ENCODE peak calls at places on chromosome 7, in eight cellular contexts. O is activated B cell treated with CpG ODN at 0.5 μM for 24 hours; V is adipocyte; J is NCI-H526; C is cerebellum; P is CD8-positive, alpha-beta T cell; I is tibial artery; D is mucosa of descending colon. N is an unnamed sample.

GRCh38 chr7:135390829-135391228 is 119.1 kb downstream of the CNOT4 start:
- DNase-seq in I (no peak), J (no peak), O (no peak), D (no peak), P (no peak), V (no peak), C (no peak), N (peak; percentile 13)

GRCh38 chr7:103117016-103117415 is 31.9 kb downstream of the NAPEPLD start:
- DNase-seq in C (no peak), P (no peak), D (no peak), V (no peak), O (no peak), I (no peak), J (no peak), N (no peak)

GRCh38 chr7:1397491-1398327 is 61.6 kb downstream of the MICALL2 start:
- DNase-seq in I (no peak), D (no peak), C (no peak), J (no peak), P (no peak), O (no peak), V (peak; percentile 26), N (no peak)

GRCh38 chr7:16999541-17000266 is 117.9 kb upstream of the AGR3 start:
- DNase-seq in I (no peak), O (no peak), C (no peak), P (no peak), V (no peak), J (no peak), D (no peak), N (no peak)

GRCh38 chr7:2967238-2967637 is 76.4 kb downstream of the CARD11 start:
- DNase-seq in I (peak; percentile 29), J (no peak), D (no peak), P (no peak), C (no peak), O (no peak), V (no peak), N (no peak)

GRCh38 chr7:50953820-50954219 is 171.1 kb upstream of the GRB10 start:
- DNase-seq in C (no peak), P (no peak), V (peak; percentile 24), O (no peak), J (no peak), I (no peak), D (no peak), N (no peak)

GRCh38 chr7:98051118-98051744 is 55.4 kb upstream of the LMTK2 start:
- DNase-seq in P (peak; percentile 47), C (no peak), O (no peak), D (peak; percentile 61), V (no peak), I (no peak), J (peak; percentile 37), N (peak; percentile 22)

GRCh38 chr7:135773451-135773850 is 24.8 kb upstream of the FAM180A start:
- DNase-seq in C (no peak), D (no peak), V (no peak), I (no peak), J (no peak), P (no peak), O (no peak), N (no peak)

GRCh38 chr7:112654322-112655216 is 135.6 kb downstream of the TMEM168 start:
- DNase-seq in D (no peak), V (no peak), I (no peak), C (no peak), O (no peak), P (no peak), J (no peak), N (no peak)

GRCh38 chr7:76997381-76998262 is 34.5 kb downstream of the SPDYE17 start:
- DNase-seq in P (no peak), I (peak; percentile 62), J (no peak), D (peak; percentile 25), C (no peak), O (no peak), V (no peak), N (peak; percentile 1)

GRCh38 chr7:39349452-39350123 is 216.6 kb upstream of the YAE1 start:
- DNase-seq in D (no peak), V (no peak), O (no peak), C (no peak), J (no peak), P (no peak), I (no peak), N (no peak)

GRCh38 chr7:128729489-128729888 is 9.7 kb upstream of the CALU start:
- DNase-seq in O (no peak), J (no peak), C (no peak), V (no peak), I (no peak), P (no peak), D (no peak), N (no peak)

GRCh38 chr7:29684787-29685650 is 121.3 kb upstream of the WIPF3 start:
- DNase-seq in O (peak; percentile 52), C (peak; percentile 44), J (peak; percentile 51), D (peak; percentile 84), I (peak; percentile 85), V (peak; percentile 84), P (peak; percentile 24), N (peak; percentile 74)

GRCh38 chr7:101332026-101332425 is 10.4 kb upstream of the IFT22 start:
- DNase-seq in J (no peak), I (no peak), C (no peak), V (no peak), O (no peak), P (no peak), D (no peak), N (no peak)

GRCh38 chr7:143002106-143002505 is 24.8 kb downstream of the OR9A2 start:
- DNase-seq in I (no peak), C (no peak), J (no peak), O (no peak), P (no peak), D (no peak), V (peak; percentile 57), N (no peak)

GRCh38 chr7:93219877-93220276 is 6.4 kb downstream of the HEPACAM2 start:
- DNase-seq in P (no peak), J (no peak), D (no peak), C (no peak), I (no peak), V (no peak), O (no peak), N (no peak)

GRCh38 chr7:107180378-107180777 is 11.6 kb downstream of the HBP1 start:
- DNase-seq in D (no peak), C (no peak), O (no peak), I (no peak), V (peak; percentile 86), J (no peak), P (peak; percentile 74), N (no peak)

GRCh38 chr7:130887182-130888016 is 153.4 kb upstream of the KLF14 start:
- DNase-seq in C (no peak), O (no peak), J (no peak), P (no peak), V (peak; percentile 86), D (no peak), I (no peak), N (no peak)

GRCh38 chr7:52584041-52584440 is 451.4 kb upstream of the POM121L12 start:
- DNase-seq in I (no peak), D (no peak), P (no peak), V (no peak), J (no peak), O (no peak), C (no peak), N (no peak)

GRCh38 chr7:26375604-26376207 is 84.0 kb downstream of the SNX10 start:
- DNase-seq in V (no peak), C (no peak), J (peak; percentile 66), O (no peak), D (no peak), P (no peak), I (no peak), N (peak; percentile 73)

GRCh38 chr7:69739906-69740545 is 141.8 kb downstream of the AUTS2 start:
- DNase-seq in P (no peak), I (no peak), J (no peak), O (peak; percentile 18), V (peak; percentile 39), C (peak; percentile 37), D (no peak), N (peak; percentile 66)

GRCh38 chr7:40220421-40220911 is 85.7 kb downstream of the SUGCT start:
- DNase-seq in C (no peak), J (no peak), I (no peak), P (no peak), V (peak; percentile 57), D (no peak), O (no peak), N (no peak)

GRCh38 chr7:39602351-39602750 is 21.0 kb upstream of the RALA start:
- DNase-seq in C (no peak), V (no peak), D (no peak), I (no peak), O (no peak), J (no peak), P (no peak), N (no peak)

GRCh38 chr7:138979226-138979979 is 1.8 kb downstream of the KIAA1549 start:
- DNase-seq in I (no peak), C (no peak), J (peak; percentile 15), P (no peak), O (no peak), D (no peak), V (peak; percentile 25), N (no peak)

GRCh38 chr7:98163704-98164478 is 47.3 kb upstream of the BHLHA15 start:
- DNase-seq in C (no peak), J (no peak), I (no peak), V (no peak), O (no peak), P (no peak), D (peak; percentile 63), N (no peak)

GRCh38 chr7:139602143-139602722 is 78.7 kb downstream of the CLEC2L start:
- DNase-seq in V (peak; percentile 61), J (peak; percentile 19), O (no peak), D (no peak), C (peak; percentile 36), I (no peak), P (no peak), N (peak; percentile 52)

GRCh38 chr7:30921540-30921930 is 9.9 kb downstream of the AQP1 start:
- DNase-seq in J (no peak), D (peak; percentile 21), O (peak; percentile 4), V (no peak), C (no peak), I (no peak), P (no peak), N (no peak)

GRCh38 chr7:113071465-113071864 is 15.2 kb downstream of the GPR85 start:
- DNase-seq in I (no peak), J (no peak), D (no peak), O (no peak), C (no peak), P (no peak), V (peak; percentile 32), N (no peak)

GRCh38 chr7:128201690-128202085 is 39.4 kb upstream of the LEP start:
- DNase-seq in J (no peak), O (no peak), D (no peak), V (no peak), C (no peak), I (no peak), P (no peak), N (no peak)

GRCh38 chr7:1169409-1170368 is 9.7 kb upstream of the ZFAND2A start:
- DNase-seq in P (peak; percentile 97), I (peak; percentile 89), V (peak; percentile 63), C (peak; percentile 80), D (peak; percentile 86), J (peak; percentile 34), O (peak; percentile 74), N (peak; percentile 62)

GRCh38 chr7:2934211-2934731 is 90.2 kb upstream of the GNA12 start:
- DNase-seq in C (no peak), D (no peak), I (peak; percentile 43), O (no peak), V (peak; percentile 47), J (no peak), P (no peak), N (no peak)

GRCh38 chr7:115548756-115549155 is 481.8 kb downstream of the TFEC start:
- DNase-seq in P (no peak), V (no peak), D (no peak), C (no peak), O (no peak), I (no peak), J (no peak), N (no peak)

GRCh38 chr7:156892821-156893706 is at the start of gene LMBR1:
- DNase-seq in C (peak; percentile 97), V (peak; percentile 97), P (peak; percentile 96), J (peak; percentile 85), D (peak; percentile 97), I (peak; percentile 97), O (peak; percentile 98), N (peak; percentile 93)

GRCh38 chr7:4661871-4662270 is 20.2 kb upstream of the FOXK1 start:
- DNase-seq in J (no peak), O (no peak), I (no peak), C (no peak), D (no peak), V (peak; percentile 56), P (no peak), N (no peak)

N was measured in G401.